ENCODE peak calls at places on chromosomes 11 and 22, in four cellular contexts. J, H, Y and I are unnamed samples.

GRCh38 chr11:117231637-117232021 is 244 bp downstream of the PCSK7 start:
- DNase-seq in Y (no peak), J (no peak), H (no peak), I (no peak)

GRCh38 chr11:444397-445144 is 2.8 kb upstream of the ANO9 start:
- DNase-seq in J (no peak), H (no peak), Y (no peak), I (peak)

GRCh38 chr11:2583605-2583958 is 116.2 kb downstream of the KCNQ1OT1 start:
- DNase-seq in J (peak), H (no peak), Y (peak), I (no peak)

GRCh38 chr11:64887234-64887756 is 8.9 kb upstream of the EHD1 start:
- DNase-seq in J (no peak), Y (no peak), H (no peak), I (no peak)

GRCh38 chr22:22720201-22720723 is 75.8 kb downstream of the GGTLC2 start:
- DNase-seq in J (no peak), H (no peak), Y (peak), I (peak)

GRCh38 chr11:70637949-70638598 is 239.7 kb downstream of the CTTN start:
- DNase-seq in Y (no peak), J (no peak), H (no peak), I (no peak)

GRCh38 chr11:108818971-108819370 is 154.1 kb downstream of the DDX10 start:
- DNase-seq in J (no peak), H (no peak), Y (no peak), I (peak)

GRCh38 chr22:41900652-41901312 is 14.1 kb downstream of the SHISA8 start:
- DNase-seq in J (no peak), H (no peak), Y (no peak), I (no peak)

GRCh38 chr11:8709002-8709672 is 26.5 kb downstream of the RPL27A start:
- DNase-seq in J (peak), Y (peak), H (peak), I (no peak)

GRCh38 chr11:40288212-40288803 is 1171.1 kb downstream of the LRRC4C start:
- DNase-seq in J (no peak), H (no peak), Y (no peak), I (no peak)

GRCh38 chr11:130525307-130525706 is 76.9 kb downstream of the ADAMTS15 start:
- DNase-seq in Y (no peak), H (no peak), J (no peak), I (no peak)

GRCh38 chr11:72328366-72329224 is 84.6 kb upstream of the PHOX2A start:
- DNase-seq in H (peak), J (no peak), Y (no peak), I (peak)
- TF ChIP-seq CTCF in H (peak), J (peak), Y (no peak), I (peak)

DNA sequence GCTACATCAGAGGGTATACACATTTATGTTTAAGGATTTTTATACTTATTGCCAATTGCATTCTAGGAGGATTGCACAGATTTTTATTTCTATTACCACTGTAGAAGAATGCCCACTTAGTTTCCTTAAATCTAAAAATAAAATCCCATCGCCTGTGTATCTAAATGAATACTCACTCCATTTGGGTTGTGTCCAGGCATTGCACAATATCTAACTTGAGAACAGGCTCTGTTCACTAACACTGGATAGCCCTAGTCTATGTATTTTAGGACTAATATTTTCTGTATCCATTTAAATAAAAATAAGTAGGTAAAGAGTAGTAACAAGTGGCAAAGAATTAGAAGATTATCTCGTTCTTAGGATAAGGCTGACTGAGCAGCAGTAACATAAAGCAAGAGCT is 4.1 kb downstream of the C11orf52 start:
- DNase-seq in J (no peak), H (peak), Y (no peak), I (peak)
- H3K4me3 ChIP-seq in J (peak), H (no peak), Y (peak), I (no peak)

GRCh38 chr22:40107244-40107643 is 70.5 kb upstream of the TNRC6B start:
- DNase-seq in H (no peak), Y (no peak), J (no peak), I (peak)

GRCh38 chr22:40105755-40106154 is 72.0 kb upstream of the TNRC6B start:
- DNase-seq in Y (no peak), J (no peak), H (no peak), I (no peak)

GRCh38 chr22:40101417-40102101 is 76.2 kb upstream of the TNRC6B start:
- DNase-seq in H (no peak), J (no peak), Y (no peak), I (no peak)
- TF ChIP-seq CTCF in H (no peak), J (no peak), Y (no peak), I (no peak)

GRCh38 chr11:59666969-59667368 is 1.9 kb downstream of the PATL1 start:
- DNase-seq in H (no peak), Y (no peak), J (no peak), I (peak)
- H3K4me3 ChIP-seq in H (no peak), Y (no peak), J (peak), I (peak)

DNA sequence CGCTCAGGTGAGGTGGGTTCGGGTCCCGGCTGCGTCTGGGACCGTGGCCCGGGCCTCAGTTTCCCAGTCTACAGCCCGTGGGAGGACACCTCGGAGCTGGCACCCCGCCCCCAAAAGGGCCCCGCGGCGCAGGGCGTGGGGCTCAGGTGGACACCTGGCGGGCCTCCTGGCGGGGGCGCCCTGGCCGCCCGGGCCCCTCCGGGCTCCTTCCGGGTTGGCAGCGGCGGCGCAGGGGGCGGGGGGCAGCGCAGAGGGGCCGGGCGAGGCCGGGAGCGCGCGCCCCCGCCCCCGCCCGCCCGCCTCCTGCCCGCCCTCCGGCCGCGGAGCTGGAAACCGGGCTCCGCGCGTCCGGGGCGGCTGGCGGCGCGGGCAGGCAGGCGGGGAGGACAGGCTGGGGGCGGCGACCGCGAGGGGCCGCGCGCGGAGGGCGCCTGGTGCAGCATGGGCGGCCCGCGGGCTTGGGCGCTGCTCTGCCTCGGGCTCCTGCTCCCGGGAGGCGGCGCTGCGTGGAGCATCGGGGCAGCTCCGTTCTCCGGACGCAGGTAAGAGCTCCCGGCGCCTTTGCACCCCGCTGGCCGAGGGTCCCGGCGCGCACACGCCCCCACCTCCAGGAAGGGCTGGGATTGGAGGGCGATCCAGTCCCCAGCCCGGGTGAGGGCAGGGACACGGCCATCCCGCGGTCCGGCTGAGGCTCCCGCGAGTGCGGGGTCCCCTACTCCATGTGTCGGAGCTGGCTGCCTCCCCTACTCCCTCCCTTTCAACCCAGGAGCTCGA is at the start of gene EMID1:
- DNase-seq in Y (no peak), H (no peak), J (peak), I (peak)
- TF ChIP-seq CTCF in Y (no peak), H (peak), J (peak), I (peak)

GRCh38 chr22:39282642-39283311 is 36.6 kb downstream of the RPL3 start:
- DNase-seq in J (no peak), H (no peak), Y (no peak), I (no peak)

GRCh38 chr22:39281126-39281525 is 36.3 kb upstream of the PDGFB start:
- DNase-seq in J (no peak), Y (no peak), H (no peak), I (no peak)

GRCh38 chr22:39284983-39285382 is 34.4 kb downstream of the RPL3 start:
- DNase-seq in J (no peak), Y (no peak), H (no peak), I (no peak)

GRCh38 chr22:39284142-39284980 is 35.1 kb downstream of the RPL3 start:
- DNase-seq in Y (no peak), H (no peak), J (no peak), I (no peak)

DNA sequence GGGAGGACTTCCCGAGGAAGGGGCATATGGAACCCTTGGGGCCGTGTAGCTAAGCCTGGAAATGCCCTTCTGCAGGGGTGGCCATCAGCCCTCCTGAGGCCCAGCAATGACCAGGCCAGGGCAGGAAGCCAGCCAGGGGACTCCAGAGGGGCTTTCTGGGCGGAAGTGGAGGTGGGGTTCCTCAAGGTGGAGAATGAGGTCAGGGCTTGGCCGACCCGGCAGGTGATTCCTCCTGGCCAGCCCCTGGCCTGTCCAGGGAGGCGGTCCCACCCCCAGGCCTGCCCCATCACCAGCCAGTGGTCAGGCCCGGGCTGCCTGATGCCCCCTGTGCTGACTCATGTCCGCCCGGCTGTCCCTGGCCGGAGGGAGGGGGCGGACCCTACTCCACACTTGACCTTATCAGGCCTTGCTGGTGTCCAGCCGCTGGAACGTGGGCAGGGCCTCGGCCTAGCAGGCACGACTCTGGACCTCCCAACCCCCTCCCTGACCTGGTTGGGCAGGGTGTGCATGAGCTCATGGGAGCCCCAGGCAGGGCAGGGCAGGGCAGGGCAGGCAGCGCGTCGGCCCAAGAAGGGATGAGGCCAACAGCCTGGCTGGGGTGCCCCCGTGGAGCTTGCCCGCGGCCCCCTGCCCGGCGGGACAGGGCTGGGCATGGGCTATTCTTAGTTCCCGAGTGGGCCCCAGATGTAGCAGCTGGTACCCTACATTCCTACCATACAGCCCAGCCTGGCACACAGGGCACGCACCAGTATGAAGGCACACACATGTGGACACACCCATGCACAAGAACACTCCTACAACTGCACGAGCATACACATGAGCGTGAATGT is 35.9 kb downstream of the RPL3 start:
- DNase-seq in Y (peak), H (no peak), J (peak), I (no peak)
- H3K4me3 ChIP-seq in Y (no peak), H (no peak), J (no peak), I (no peak)

GRCh38 chr11:44456544-44457270 is 108.8 kb upstream of the CD82 start:
- DNase-seq in J (peak), H (no peak), Y (no peak), I (no peak)
- TF ChIP-seq CTCF in J (peak), H (peak), Y (peak), I (peak)

GRCh38 chr11:107591098-107591445 is at the start of gene ELMOD1:
- DNase-seq in J (peak), Y (peak), H (no peak), I (peak)

GRCh38 chr11:107592256-107592655 is 1.3 kb downstream of the ELMOD1 start:
- DNase-seq in Y (no peak), J (no peak), H (no peak), I (no peak)

GRCh38 chr11:107592813-107593212 is 1.9 kb downstream of the ELMOD1 start:
- DNase-seq in J (no peak), H (no peak), Y (no peak), I (no peak)

GRCh38 chr11:107591446-107592236 is 694 bp downstream of the ELMOD1 start:
- DNase-seq in Y (no peak), J (no peak), H (no peak), I (peak)

GRCh38 chr11:107590460-107591097 is 368 bp upstream of the ELMOD1 start:
- DNase-seq in Y (no peak), H (no peak), J (no peak), I (no peak)
- H3K4me3 ChIP-seq in Y (peak), H (peak), J (peak), I (peak)

GRCh38 chr11:119389611-119390254 is 8.2 kb upstream of the USP2 start:
- DNase-seq in H (no peak), J (no peak), Y (no peak), I (peak)
- TF ChIP-seq CTCF in H (peak), J (peak), Y (no peak), I (peak)